ENCODE peak calls at places on chromosomes 3 and 15, in five cellular contexts. M, J, S, G and L are unnamed samples.

GRCh38 chr3:52436500-52437106 is 8.3 kb downstream of the SEMA3G start:
- DNase-seq in M (no peak), J (no peak), S (peak; percentile 28), G (no peak), L (peak; percentile 60)

GRCh38 chr15:49290204-49290603 is 120.2 kb downstream of the GALK2 start:
- DNase-seq in M (no peak), J (no peak), S (no peak), G (no peak), L (no peak)

GRCh38 chr15:95247068-95247984 is 1016.0 kb downstream of the MCTP2 start:
- DNase-seq in M (no peak), J (no peak), S (no peak), G (no peak), L (no peak)

GRCh38 chr3:94036909-94037507 is 8.6 kb upstream of the STX19 start:
- DNase-seq in M (no peak), J (no peak), S (no peak), G (peak; percentile 25), L (no peak)

GRCh38 chr15:71545223-71545760 is 265.1 kb upstream of the NR2E3 start:
- DNase-seq in M (no peak), J (no peak), S (no peak), G (no peak), L (no peak)

GRCh38 chr3:81005992-81006391 is 755.5 kb downstream of the GBE1 start:
- DNase-seq in M (no peak), J (no peak), S (no peak), G (no peak), L (no peak)

GRCh38 chr15:95557226-95558046 is 773.1 kb upstream of the NR2F2 start:
- DNase-seq in M (no peak), J (peak; percentile 6), S (no peak), G (no peak), L (peak; percentile 33)

GRCh38 chr3:168121175-168121853 is 25.6 kb upstream of the GOLIM4 start:
- DNase-seq in M (no peak), J (no peak), S (no peak), G (no peak), L (no peak)

GRCh38 chr15:90603893-90604292 is 74.2 kb downstream of the CRTC3 start:
- DNase-seq in M (peak; percentile 67), J (no peak), S (no peak), G (peak; percentile 43), L (no peak)
- TF ChIP-seq CTCF in M (peak; percentile 35), J (peak; percentile 40), S (peak; percentile 69), G (peak; percentile 81), L (no peak)

GRCh38 chr15:79208179-79208578 is 74.3 kb upstream of the ANKRD34C start:
- DNase-seq in M (no peak), J (no peak), S (no peak), G (peak; percentile 15), L (no peak)
- TF ChIP-seq CTCF in M (no peak), J (no peak), S (peak; percentile 33), G (peak; percentile 60), L (no peak)

GRCh38 chr3:9915252-9916141 is 1.4 kb upstream of the IL17RC start:
- DNase-seq in M (peak; percentile 32), J (peak; percentile 58), S (peak; percentile 64), G (no peak), L (peak; percentile 72)
- TF ChIP-seq CTCF in M (peak; percentile 24), J (peak; percentile 51), S (peak; percentile 31), G (no peak), L (no peak)

GRCh38 chr3:19173945-19174344 is 25.6 kb downstream of the KCNH8 start:
- DNase-seq in M (no peak), J (no peak), S (peak; percentile 43), G (no peak), L (no peak)
- TF ChIP-seq CTCF in M (no peak), J (peak; percentile 42), S (peak; percentile 59), G (no peak), L (no peak)

DNA sequence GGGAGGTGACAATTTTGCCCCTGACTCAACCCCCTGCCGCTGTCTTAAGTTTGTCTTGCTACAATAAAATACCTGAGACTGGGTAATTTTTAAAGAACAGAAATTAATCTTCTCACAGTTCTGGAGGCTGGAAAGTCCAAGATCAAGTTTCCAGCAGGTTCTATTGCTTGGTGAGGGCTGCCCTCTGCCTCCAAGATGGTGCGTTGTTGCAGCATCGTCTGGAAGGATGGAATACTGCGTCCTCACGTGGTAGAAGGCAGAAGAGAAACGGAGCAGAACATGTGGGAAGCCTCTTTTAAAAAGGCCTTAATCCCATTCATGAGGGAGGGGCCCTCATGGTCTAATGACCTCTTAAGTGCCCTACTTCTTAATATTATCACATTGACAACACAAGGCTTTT is 87.3 kb upstream of the SNTN start:
- DNase-seq in M (no peak), J (no peak), S (no peak), G (no peak), L (no peak)
- TF ChIP-seq CTCF in M (no peak), J (no peak), S (peak; percentile 62), G (no peak), L (no peak)

GRCh38 chr15:66946578-66947164 is 118.7 kb upstream of the SMAD3 start:
- DNase-seq in M (peak; percentile 82), J (peak; percentile 68), S (peak; percentile 74), G (peak; percentile 76), L (peak; percentile 71)

GRCh38 chr15:66950114-66950513 is 115.3 kb upstream of the SMAD3 start:
- DNase-seq in M (no peak), J (no peak), S (no peak), G (no peak), L (no peak)

GRCh38 chr15:66947471-66947870 is 117.9 kb upstream of the SMAD3 start:
- DNase-seq in M (no peak), J (no peak), S (no peak), G (no peak), L (no peak)

GRCh38 chr15:66945842-66946241 is 119.6 kb upstream of the SMAD3 start:
- DNase-seq in M (no peak), J (no peak), S (no peak), G (no peak), L (no peak)

GRCh38 chr15:66948294-66948693 is 117.1 kb upstream of the SMAD3 start:
- DNase-seq in M (peak; percentile 25), J (no peak), S (no peak), G (no peak), L (no peak)
- TF ChIP-seq CTCF in M (no peak), J (no peak), S (no peak), G (no peak), L (no peak)

GRCh38 chr15:90694987-90695386 is 22.2 kb upstream of the BLM start:
- DNase-seq in M (no peak), J (no peak), S (no peak), G (no peak), L (no peak)

GRCh38 chr15:90690585-90690984 is 26.6 kb upstream of the BLM start:
- DNase-seq in M (no peak), J (no peak), S (no peak), G (no peak), L (no peak)

GRCh38 chr15:90691982-90692773 is 25.0 kb upstream of the BLM start:
- DNase-seq in M (no peak), J (no peak), S (no peak), G (no peak), L (no peak)

GRCh38 chr15:90686435-90687218 is 30.5 kb upstream of the BLM start:
- DNase-seq in M (peak; percentile 60), J (no peak), S (no peak), G (no peak), L (no peak)

DNA sequence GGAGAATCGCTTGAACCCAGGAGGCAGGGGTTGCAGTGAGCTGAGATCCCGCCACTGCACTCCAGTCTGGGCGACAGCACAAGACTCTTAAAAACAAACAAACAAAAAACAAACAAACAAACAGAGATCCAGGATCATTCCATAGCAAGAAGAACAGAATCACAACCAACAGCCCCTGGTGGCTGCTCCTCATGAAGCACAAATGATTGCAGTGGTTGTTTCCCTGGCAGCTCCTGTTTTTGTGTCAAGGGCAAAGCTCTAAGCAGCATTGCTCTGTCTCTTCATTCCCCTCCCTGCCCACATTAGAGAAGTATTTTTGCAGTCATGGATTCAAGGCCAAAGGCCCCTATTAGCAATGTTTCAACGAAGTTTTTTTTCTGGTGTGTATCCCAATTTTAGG is 25.8 kb upstream of the BLM start:
- DNase-seq in M (no peak), J (no peak), S (no peak), G (no peak), L (no peak)
- TF ChIP-seq CTCF in M (no peak), J (no peak), S (peak; percentile 33), G (no peak), L (no peak)

DNA sequence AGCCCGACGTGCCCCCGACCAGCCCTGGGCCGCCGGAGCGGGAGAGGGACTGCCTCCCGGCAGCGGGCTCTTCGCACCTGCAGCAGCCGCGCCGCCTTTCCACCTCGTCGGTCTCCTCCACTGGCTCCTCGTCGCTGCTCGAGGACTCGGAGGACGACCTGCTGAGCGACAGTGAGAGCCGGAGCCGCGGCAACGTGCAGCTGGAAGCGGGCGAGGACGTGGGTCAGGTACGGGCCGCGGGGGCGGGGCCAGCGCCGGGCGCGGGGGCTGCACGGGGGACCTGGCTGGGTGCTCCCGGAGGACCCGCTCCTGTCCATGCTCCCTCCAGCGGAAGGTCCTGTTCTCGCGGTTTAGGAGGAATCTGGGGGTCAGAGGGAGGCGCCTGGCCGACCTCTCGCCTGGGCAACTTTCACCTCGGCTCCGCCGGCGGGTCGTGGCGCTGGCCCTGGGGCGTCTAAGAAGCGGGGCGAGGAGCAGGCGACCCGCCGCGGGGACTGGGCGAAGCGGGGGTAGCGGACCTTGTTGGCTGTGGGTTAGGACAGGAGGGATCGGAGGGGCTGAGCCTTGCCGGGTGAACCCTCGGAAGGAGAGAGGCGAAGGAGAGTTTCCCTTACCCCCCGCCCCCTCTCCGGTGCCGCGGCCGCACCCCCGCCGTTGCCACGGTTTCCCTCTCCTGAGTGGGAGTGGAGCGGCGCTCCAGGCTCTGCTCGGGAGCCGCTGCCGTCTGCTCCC is 682 bp downstream of the ITPKA start:
- DNase-seq in M (peak; percentile 63), J (peak; percentile 33), S (peak; percentile 76), G (peak; percentile 55), L (peak; percentile 69)
- TF ChIP-seq CTCF in M (no peak), J (peak; percentile 18), S (peak; percentile 36), G (no peak), L (no peak)

GRCh38 chr3:10992017-10992945 is at the start of gene SLC6A1:
- DNase-seq in M (no peak), J (no peak), S (peak; percentile 66), G (no peak), L (peak; percentile 56)
- TF ChIP-seq CTCF in M (no peak), J (peak; percentile 24), S (peak; percentile 54), G (no peak), L (no peak)

DNA sequence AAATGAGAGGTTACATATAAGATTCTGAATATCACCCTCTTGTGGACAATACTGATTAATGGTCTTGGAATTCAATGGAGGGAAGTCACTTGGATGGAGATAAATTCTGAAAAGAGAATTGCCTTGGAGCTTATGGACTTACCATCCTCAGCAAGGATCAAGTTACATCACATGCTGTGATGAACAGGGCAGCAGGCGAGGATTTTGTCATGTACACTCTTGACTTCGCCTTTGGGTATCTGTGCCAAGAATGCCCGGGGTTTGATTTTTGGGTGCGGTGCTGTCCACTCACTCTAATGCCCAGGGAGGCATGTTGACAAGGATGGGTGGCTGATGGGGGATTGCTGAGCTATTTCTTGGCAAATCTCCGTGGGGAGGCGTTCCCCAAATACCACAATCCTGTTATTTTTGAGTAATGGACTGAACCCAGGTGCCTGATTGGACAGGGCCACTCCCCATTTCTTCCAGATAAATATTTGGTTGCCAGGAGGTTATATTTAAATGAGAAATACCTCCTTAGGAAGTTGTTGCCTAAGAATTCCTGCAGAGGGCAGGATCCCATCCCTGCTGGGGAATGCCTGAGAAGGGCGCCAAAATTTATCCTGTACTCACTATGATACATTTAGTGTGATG is 96.3 kb downstream of the TPRG1 start:
- DNase-seq in M (no peak), J (no peak), S (peak; percentile 46), G (no peak), L (no peak)
- TF ChIP-seq CTCF in M (no peak), J (peak; percentile 36), S (peak; percentile 65), G (peak; percentile 38), L (peak; percentile 31)